ENCODE peak calls at places on chromosomes 5 and 9, in five cellular contexts. H is stomach, G is astrocyte, T is GM10248, C is endothelial cell. K is an unnamed sample.

GRCh38 chr9:123998278-123998925 is 13.2 kb upstream of the LHX2 start:
- DNase-seq in H (no peak), G (no peak), C (no peak), T (no peak), K (no peak)

GRCh38 chr9:107176701-107177100 is 106.4 kb upstream of the RAD23B start:
- DNase-seq in G (no peak), T (no peak), H (no peak), C (no peak), K (no peak)

GRCh38 chr5:149071756-149072155 is 8.9 kb upstream of the SH3TC2 start:
- DNase-seq in C (no peak), H (no peak), G (no peak), T (no peak), K (no peak)

GRCh38 chr5:12704955-12705354 is 800.7 kb upstream of the CTNND2 start:
- DNase-seq in T (no peak), G (no peak), H (no peak), C (no peak), K (no peak)

GRCh38 chr9:89929721-89930480 is 325.1 kb downstream of the GADD45G start:
- DNase-seq in G (peak), H (no peak), C (peak), T (no peak), K (peak)

GRCh38 chr9:91483189-91483691 is 59.6 kb upstream of the NFIL3 start:
- DNase-seq in G (peak), T (no peak), C (no peak), H (no peak), K (peak)

GRCh38 chr5:169350759-169351240 is 49.9 kb upstream of the SLIT3 start:
- DNase-seq in C (no peak), G (peak), T (no peak), H (no peak), K (peak)

GRCh38 chr5:145660897-145661650 is 174.1 kb downstream of the PRELID2 start:
- DNase-seq in C (no peak), T (no peak), G (peak), H (no peak), K (no peak)

GRCh38 chr9:93963969-93964368 is 8.8 kb upstream of the BARX1 start:
- DNase-seq in G (no peak), H (peak), C (no peak), T (no peak), K (no peak)

GRCh38 chr9:124812401-124813016 is 35.6 kb downstream of the OLFML2A start:
- DNase-seq in H (no peak), C (no peak), G (peak), T (no peak), K (peak)

GRCh38 chr9:77978086-77978781 is 53.4 kb downstream of the GNAQ start:
- DNase-seq in T (no peak), C (no peak), G (no peak), H (no peak), K (no peak)

GRCh38 chr5:132830436-132831094 is at the start of gene SHROOM1:
- DNase-seq in C (no peak), H (peak), T (peak), G (peak), K (peak)

GRCh38 chr5:149264432-149265069 is 7.1 kb upstream of the AFAP1L1 start:
- DNase-seq in T (peak), C (peak), H (peak), G (no peak), K (no peak)

GRCh38 chr5:92713361-92713875 is 867.6 kb downstream of the NR2F1-AS1 start:
- DNase-seq in T (no peak), H (no peak), G (no peak), C (no peak), K (no peak)

GRCh38 chr5:74638776-74639537 is 1.6 kb downstream of the ENC1 start:
- DNase-seq in C (no peak), T (peak), H (no peak), G (peak), K (peak)

GRCh38 chr5:59390989-59391388 is 502.5 kb downstream of the PDE4D start:
- DNase-seq in C (no peak), G (no peak), T (no peak), H (no peak), K (no peak)
- TF ChIP-seq CTCF in C (no peak), G (no peak), T (no peak), H (no peak), K (no peak)

GRCh38 chr5:108258001-108258400 is 123.9 kb downstream of the FBXL17 start:
- DNase-seq in T (no peak), C (no peak), G (peak), H (no peak), K (no peak)

GRCh38 chr5:108260105-108260857 is 121.6 kb downstream of the FBXL17 start:
- DNase-seq in G (peak), H (peak), T (peak), C (peak), K (peak)

GRCh38 chr5:108263338-108263737 is 118.6 kb downstream of the FBXL17 start:
- DNase-seq in H (no peak), G (no peak), C (no peak), T (no peak), K (no peak)

GRCh38 chr5:108259306-108259705 is 122.6 kb downstream of the FBXL17 start:
- DNase-seq in T (no peak), H (no peak), G (peak), C (no peak), K (no peak)

GRCh38 chr5:108260858-108261170 is 121.1 kb downstream of the FBXL17 start:
- DNase-seq in T (no peak), G (no peak), H (no peak), C (no peak), K (no peak)
- TF ChIP-seq CTCF in T (no peak), G (no peak), H (no peak), C (peak), K (no peak)

GRCh38 chr9:16824545-16825041 is 45.9 kb downstream of the BNC2 start:
- DNase-seq in T (no peak), G (peak), C (no peak), H (no peak), K (no peak)
- TF ChIP-seq CTCF in T (no peak), G (no peak), C (no peak), H (no peak), K (no peak)

DNA sequence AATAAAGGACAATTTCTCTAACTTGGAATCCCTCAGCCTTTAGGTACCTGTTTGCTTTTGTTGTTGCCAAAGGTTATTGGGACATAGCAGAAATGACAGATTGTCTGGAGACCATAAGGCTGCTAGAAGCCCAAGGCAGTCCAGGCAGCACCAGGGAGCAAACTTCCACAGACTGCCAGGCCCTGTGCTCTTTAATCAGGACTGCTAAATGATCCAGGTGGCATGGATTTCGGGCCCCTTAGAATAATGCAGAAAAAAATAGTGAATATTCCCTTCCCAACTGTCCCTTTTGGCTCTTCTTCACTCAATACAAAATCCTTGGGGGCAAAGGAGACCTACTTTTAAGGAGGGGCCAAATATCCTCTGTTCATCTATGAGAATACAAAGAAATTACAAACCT is 73.9 kb downstream of the GABRA1 start:
- DNase-seq in G (no peak), H (no peak), C (no peak), T (no peak), K (no peak)
- TF ChIP-seq CTCF in G (no peak), H (no peak), C (no peak), T (no peak), K (no peak)

GRCh38 chr5:83368835-83369234 is 102.7 kb upstream of the VCAN start:
- DNase-seq in C (no peak), T (no peak), H (no peak), G (no peak), K (no peak)
- TF ChIP-seq CTCF in C (no peak), T (no peak), H (no peak), G (no peak), K (no peak)

K was measured in osteoblast.